ENCODE peak calls at places on chromosomes 12 and 14, in seven cellular contexts. One of them, this sample, is unnamed.
A peak's percentile ranks its signal among the peaks of the same experiment; 100 is the strongest.

GRCh38 chr12:52926596-52927241 is 21.8 kb upstream of the KRT8 start:
- DNase-seq in IMR-90: no peak
- DNase-seq in trophoblast cell: peak; percentile 58
- DNase-seq in mesenchymal stem cell: no peak
- DNase-seq in H1: no peak
- DNase-seq in H9: no peak
- DNase-seq in neuronal stem cell: no peak
- DNase-seq in this sample: no peak

GRCh38 chr12:31959701-31960391 is 631 bp downstream of the RESF1 start:
- DNase-seq in IMR-90: peak; percentile 61
- DNase-seq in trophoblast cell: peak; percentile 15
- DNase-seq in mesenchymal stem cell: peak; percentile 77
- DNase-seq in H1: no peak
- DNase-seq in H9: no peak
- DNase-seq in neuronal stem cell: peak; percentile 38
- DNase-seq in this sample: peak; percentile 63

GRCh38 chr14:92586001-92586947 is 72.7 kb downstream of the RIN3 start:
- DNase-seq in IMR-90: peak; percentile 99
- DNase-seq in trophoblast cell: no peak
- DNase-seq in mesenchymal stem cell: peak; percentile 99
- DNase-seq in H1: no peak
- DNase-seq in H9: no peak
- DNase-seq in neuronal stem cell: no peak
- DNase-seq in this sample: no peak

GRCh38 chr14:100607611-100607956 is 20.4 kb upstream of the BEGAIN start:
- DNase-seq in IMR-90: no peak
- DNase-seq in trophoblast cell: no peak
- DNase-seq in mesenchymal stem cell: no peak
- DNase-seq in H1: no peak
- DNase-seq in H9: peak; percentile 25
- DNase-seq in neuronal stem cell: no peak
- DNase-seq in this sample: no peak

GRCh38 chr12:4116251-4117111 is 157.1 kb upstream of the CCND2 start:
- DNase-seq in IMR-90: peak; percentile 82
- DNase-seq in trophoblast cell: peak; percentile 84
- DNase-seq in mesenchymal stem cell: peak; percentile 82
- DNase-seq in H1: no peak
- DNase-seq in H9: peak; percentile 64
- DNase-seq in neuronal stem cell: no peak
- DNase-seq in this sample: peak; percentile 80

GRCh38 chr12:20477691-20478090 is 109.4 kb downstream of the PDE3A start:
- DNase-seq in IMR-90: peak; percentile 1
- DNase-seq in trophoblast cell: no peak
- DNase-seq in mesenchymal stem cell: no peak
- DNase-seq in H1: no peak
- DNase-seq in H9: no peak
- DNase-seq in neuronal stem cell: peak; percentile 21
- DNase-seq in this sample: no peak

GRCh38 chr14:89259951-89260350 is 157.1 kb downstream of the FOXN3 start:
- DNase-seq in IMR-90: no peak
- DNase-seq in trophoblast cell: no peak
- DNase-seq in mesenchymal stem cell: no peak
- DNase-seq in H1: no peak
- DNase-seq in H9: no peak
- DNase-seq in neuronal stem cell: no peak
- DNase-seq in this sample: no peak

GRCh38 chr12:50520808-50521207 is 16.0 kb downstream of the DIP2B start:
- DNase-seq in IMR-90: no peak
- DNase-seq in trophoblast cell: no peak
- DNase-seq in mesenchymal stem cell: no peak
- DNase-seq in H1: no peak
- DNase-seq in H9: no peak
- DNase-seq in neuronal stem cell: no peak
- DNase-seq in this sample: no peak

GRCh38 chr12:40016960-40017359 is 88.9 kb downstream of the SLC2A13 start:
- DNase-seq in IMR-90: peak; percentile 89
- DNase-seq in trophoblast cell: no peak
- DNase-seq in mesenchymal stem cell: peak; percentile 98
- DNase-seq in H1: no peak
- DNase-seq in H9: no peak
- DNase-seq in neuronal stem cell: no peak
- DNase-seq in this sample: no peak

GRCh38 chr14:100500128-100500527 is 87.1 kb downstream of the BEGAIN start:
- DNase-seq in IMR-90: no peak
- DNase-seq in trophoblast cell: no peak
- DNase-seq in mesenchymal stem cell: no peak
- DNase-seq in H1: no peak
- DNase-seq in H9: no peak
- DNase-seq in neuronal stem cell: no peak
- DNase-seq in this sample: no peak

GRCh38 chr14:96824283-96824682 is 27.1 kb downstream of the VRK1 start:
- DNase-seq in IMR-90: peak; percentile 83
- DNase-seq in trophoblast cell: no peak
- DNase-seq in mesenchymal stem cell: peak; percentile 49
- DNase-seq in H1: no peak
- DNase-seq in H9: no peak
- DNase-seq in neuronal stem cell: no peak
- DNase-seq in this sample: no peak

GRCh38 chr12:127485528-127485927 is 781.4 kb upstream of the TMEM132C start:
- DNase-seq in IMR-90: peak; percentile 86
- DNase-seq in trophoblast cell: no peak
- DNase-seq in mesenchymal stem cell: peak; percentile 83
- DNase-seq in H1: peak; percentile 10
- DNase-seq in H9: no peak
- DNase-seq in neuronal stem cell: no peak
- DNase-seq in this sample: peak; percentile 40

GRCh38 chr12:22083167-22083566 is 37.1 kb downstream of the CMAS start:
- DNase-seq in IMR-90: peak; percentile 35
- DNase-seq in trophoblast cell: peak; percentile 30
- DNase-seq in mesenchymal stem cell: peak; percentile 52
- DNase-seq in H1: no peak
- DNase-seq in H9: no peak
- DNase-seq in neuronal stem cell: no peak
- DNase-seq in this sample: no peak

GRCh38 chr12:119069029-119069731 is 87.8 kb downstream of the SRRM4 start:
- DNase-seq in IMR-90: no peak
- DNase-seq in trophoblast cell: no peak
- DNase-seq in mesenchymal stem cell: no peak
- DNase-seq in H1: no peak
- DNase-seq in H9: no peak
- DNase-seq in neuronal stem cell: no peak
- DNase-seq in this sample: peak; percentile 13

GRCh38 chr14:105138021-105138541 is 30.5 kb downstream of the JAG2 start:
- DNase-seq in IMR-90: no peak
- DNase-seq in trophoblast cell: no peak
- DNase-seq in mesenchymal stem cell: no peak
- DNase-seq in H1: no peak
- DNase-seq in H9: peak; percentile 26
- DNase-seq in neuronal stem cell: no peak
- DNase-seq in this sample: no peak

GRCh38 chr14:44586910-44587309 is 79.8 kb upstream of the FSCB start:
- DNase-seq in IMR-90: no peak
- DNase-seq in trophoblast cell: no peak
- DNase-seq in mesenchymal stem cell: no peak
- DNase-seq in H1: no peak
- DNase-seq in H9: no peak
- DNase-seq in neuronal stem cell: no peak
- DNase-seq in this sample: no peak

GRCh38 chr12:11555743-11556625 is 93.5 kb upstream of the ETV6 start:
- DNase-seq in IMR-90: no peak
- DNase-seq in trophoblast cell: no peak
- DNase-seq in mesenchymal stem cell: no peak
- DNase-seq in H1: no peak
- DNase-seq in H9: no peak
- DNase-seq in neuronal stem cell: no peak
- DNase-seq in this sample: peak; percentile 47

GRCh38 chr12:80187660-80188090 is 88.3 kb downstream of the OTOGL start:
- DNase-seq in IMR-90: peak; percentile 41
- DNase-seq in trophoblast cell: no peak
- DNase-seq in mesenchymal stem cell: peak; percentile 74
- DNase-seq in H1: no peak
- DNase-seq in H9: no peak
- DNase-seq in neuronal stem cell: no peak
- DNase-seq in this sample: peak; percentile 32

GRCh38 chr12:114316076-114316475 is 89.9 kb downstream of the TBX5 start:
- DNase-seq in IMR-90: peak; percentile 84
- DNase-seq in trophoblast cell: no peak
- DNase-seq in mesenchymal stem cell: no peak
- DNase-seq in H1: peak; percentile 9
- DNase-seq in H9: no peak
- DNase-seq in neuronal stem cell: no peak
- DNase-seq in this sample: peak; percentile 33

GRCh38 chr12:57430117-57430930 is 519 bp downstream of the R3HDM2 start:
- DNase-seq in IMR-90: peak; percentile 34
- DNase-seq in trophoblast cell: peak; percentile 36
- DNase-seq in mesenchymal stem cell: peak; percentile 63
- DNase-seq in H1: no peak
- DNase-seq in H9: peak; percentile 67
- DNase-seq in neuronal stem cell: peak; percentile 31
- DNase-seq in this sample: peak; percentile 35

GRCh38 chr12:130192667-130193345 is 30.5 kb downstream of the FZD10 start:
- DNase-seq in IMR-90: no peak
- DNase-seq in trophoblast cell: no peak
- DNase-seq in mesenchymal stem cell: no peak
- DNase-seq in H1: peak; percentile 25
- DNase-seq in H9: peak; percentile 69
- DNase-seq in neuronal stem cell: no peak
- DNase-seq in this sample: peak; percentile 27

GRCh38 chr14:22977434-22977683 is 5.0 kb downstream of the AJUBA start:
- DNase-seq in IMR-90: no peak
- DNase-seq in trophoblast cell: no peak
- DNase-seq in mesenchymal stem cell: no peak
- DNase-seq in H1: no peak
- DNase-seq in H9: no peak
- DNase-seq in neuronal stem cell: no peak
- DNase-seq in this sample: no peak

GRCh38 chr12:8648598-8649205 is 13.9 kb downstream of the MFAP5 start:
- DNase-seq in IMR-90: no peak
- DNase-seq in trophoblast cell: no peak
- DNase-seq in mesenchymal stem cell: no peak
- DNase-seq in H1: no peak
- DNase-seq in H9: no peak
- DNase-seq in neuronal stem cell: no peak
- DNase-seq in this sample: no peak

GRCh38 chr12:5494343-5494742 is 62.4 kb downstream of the NTF3 start:
- DNase-seq in IMR-90: no peak
- DNase-seq in trophoblast cell: no peak
- DNase-seq in mesenchymal stem cell: no peak
- DNase-seq in H1: no peak
- DNase-seq in H9: no peak
- DNase-seq in neuronal stem cell: no peak
- DNase-seq in this sample: no peak

GRCh38 chr14:91899777-91900176 is 32.4 kb upstream of the TC2N start:
- DNase-seq in IMR-90: no peak
- DNase-seq in trophoblast cell: no peak
- DNase-seq in mesenchymal stem cell: no peak
- DNase-seq in H1: no peak
- DNase-seq in H9: no peak
- DNase-seq in neuronal stem cell: no peak
- DNase-seq in this sample: no peak

GRCh38 chr12:94553130-94553519 is 93.5 kb upstream of the CEP83 start:
- DNase-seq in IMR-90: peak; percentile 43
- DNase-seq in trophoblast cell: peak; percentile 65
- DNase-seq in mesenchymal stem cell: peak; percentile 46
- DNase-seq in H1: no peak
- DNase-seq in H9: no peak
- DNase-seq in neuronal stem cell: no peak
- DNase-seq in this sample: no peak

GRCh38 chr12:27652174-27652763 is 44.0 kb upstream of the REP15 start:
- DNase-seq in IMR-90: peak; percentile 84
- DNase-seq in trophoblast cell: peak; percentile 68
- DNase-seq in mesenchymal stem cell: peak; percentile 84
- DNase-seq in H1: no peak
- DNase-seq in H9: peak; percentile 58
- DNase-seq in neuronal stem cell: peak; percentile 79
- DNase-seq in this sample: peak; percentile 85

DNA sequence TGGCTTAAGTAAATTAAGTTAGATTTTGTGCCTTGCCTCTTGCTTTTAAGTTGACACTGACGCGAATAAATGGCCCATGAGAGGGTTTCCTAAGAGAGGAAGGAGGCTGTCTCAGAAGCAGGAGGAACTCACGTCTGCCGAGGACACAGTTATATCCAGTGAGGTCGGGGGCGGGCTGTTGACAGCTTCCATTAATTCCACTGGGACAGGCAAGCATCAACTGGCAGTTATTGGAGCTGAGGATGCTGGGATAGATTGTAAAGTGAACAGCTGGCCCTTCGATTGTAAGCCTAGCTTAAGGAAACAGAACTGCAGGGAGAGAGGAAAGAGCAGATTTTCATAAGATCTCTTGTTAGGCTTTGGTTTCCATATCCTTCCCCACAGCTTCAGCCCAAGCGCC is 399.2 kb downstream of the IPO8 start:
- DNase-seq in IMR-90: no peak
- DNase-seq in trophoblast cell: no peak
- DNase-seq in mesenchymal stem cell: no peak
- DNase-seq in H1: no peak
- DNase-seq in H9: no peak
- DNase-seq in neuronal stem cell: no peak
- DNase-seq in this sample: no peak
- H3K79me1 ChIP-seq in IMR-90: no peaks in the 10 kb centered on the region
- H3K79me1 ChIP-seq in trophoblast cell: no peaks in the 10 kb centered on the region
- H3K79me1 ChIP-seq in mesenchymal stem cell: no peaks in the 10 kb centered on the region
- H3K79me1 ChIP-seq in H1: no peaks in the 10 kb centered on the region
- H3K79me1 ChIP-seq in H9: no peaks in the 10 kb centered on the region
- H3K79me1 ChIP-seq in neuronal stem cell: no peaks in the 10 kb centered on the region
- H3K79me1 ChIP-seq in this sample: no peaks in the 10 kb centered on the region

GRCh38 chr12:46065412-46066166 is 75.2 kb upstream of the SCAF11 start:
- DNase-seq in IMR-90: no peak
- DNase-seq in trophoblast cell: no peak
- DNase-seq in mesenchymal stem cell: no peak
- DNase-seq in H1: no peak
- DNase-seq in H9: no peak
- DNase-seq in neuronal stem cell: no peak
- DNase-seq in this sample: no peak
- H3K79me1 ChIP-seq in IMR-90: no peaks in the 10 kb centered on the region
- H3K79me1 ChIP-seq in trophoblast cell: no peaks in the 10 kb centered on the region
- H3K79me1 ChIP-seq in mesenchymal stem cell: no peaks in the 10 kb centered on the region
- H3K79me1 ChIP-seq in H1: no peaks in the 10 kb centered on the region
- H3K79me1 ChIP-seq in H9: no peaks in the 10 kb centered on the region
- H3K79me1 ChIP-seq in neuronal stem cell: no peaks in the 10 kb centered on the region
- H3K79me1 ChIP-seq in this sample: no peaks in the 10 kb centered on the region

DNA sequence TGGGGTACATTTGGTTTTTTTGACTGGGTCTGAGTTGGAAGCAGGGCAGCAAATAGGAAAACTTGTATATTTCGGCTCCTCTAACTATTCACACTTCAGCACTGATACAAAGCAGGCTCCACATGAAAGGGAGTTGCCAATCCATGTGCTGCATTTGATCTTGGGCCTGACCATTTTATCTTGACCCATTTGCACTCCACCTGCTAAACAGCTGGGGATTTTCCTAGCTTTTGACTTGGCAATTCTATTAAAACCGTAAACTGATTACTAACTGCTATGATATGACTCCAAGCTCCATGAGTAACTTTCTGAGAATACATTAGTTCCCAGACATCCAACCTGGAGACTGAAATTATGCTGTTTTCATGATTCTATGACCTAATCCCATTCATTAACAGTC is 797.1 kb downstream of the BCL11B start:
- DNase-seq in IMR-90: no peak
- DNase-seq in trophoblast cell: no peak
- DNase-seq in mesenchymal stem cell: no peak
- DNase-seq in H1: no peak
- DNase-seq in H9: no peak
- DNase-seq in neuronal stem cell: no peak
- DNase-seq in this sample: no peak
- H3K79me1 ChIP-seq in IMR-90: no peaks in the 10 kb centered on the region
- H3K79me1 ChIP-seq in trophoblast cell: no peaks in the 10 kb centered on the region
- H3K79me1 ChIP-seq in mesenchymal stem cell: no peaks in the 10 kb centered on the region
- H3K79me1 ChIP-seq in H1: no peaks in the 10 kb centered on the region
- H3K79me1 ChIP-seq in H9: peaks cover 3% of the 10 kb centered on the region
- H3K79me1 ChIP-seq in neuronal stem cell: no peaks in the 10 kb centered on the region
- H3K79me1 ChIP-seq in this sample: no peaks in the 10 kb centered on the region

GRCh38 chr12:67099858-67100257 is 169.3 kb upstream of the CAND1 start:
- DNase-seq in IMR-90: no peak
- DNase-seq in trophoblast cell: no peak
- DNase-seq in mesenchymal stem cell: no peak
- DNase-seq in H1: no peak
- DNase-seq in H9: no peak
- DNase-seq in neuronal stem cell: no peak
- DNase-seq in this sample: peak; percentile 43
- H3K79me1 ChIP-seq in IMR-90: no peaks in the 10 kb centered on the region
- H3K79me1 ChIP-seq in trophoblast cell: no peaks in the 10 kb centered on the region
- H3K79me1 ChIP-seq in mesenchymal stem cell: no peaks in the 10 kb centered on the region
- H3K79me1 ChIP-seq in H1: no peaks in the 10 kb centered on the region
- H3K79me1 ChIP-seq in H9: no peaks in the 10 kb centered on the region
- H3K79me1 ChIP-seq in neuronal stem cell: no peaks in the 10 kb centered on the region
- H3K79me1 ChIP-seq in this sample: no peaks in the 10 kb centered on the region

This sample was measured in mesendoderm.